ENCODE peak calls at places on chromosomes 13 and 19, in seven cellular contexts. L is PC-3, R is Peyer's patch, Z is fibroblast of lung, W is uterus, H is cardiac muscle cell, T is heart left ventricle. A is an unnamed sample.

GRCh38 chr13:53782400-53783030 is 753.9 kb downstream of the OLFM4 start:
- DNase-seq in W (no peak), T (no peak), R (no peak), H (peak), Z (peak), L (peak), A (no peak)

GRCh38 chr13:76053181-76053580 is 417.1 kb downstream of the LMO7 start:
- DNase-seq in Z (no peak), R (no peak), H (no peak), W (no peak), L (no peak), T (no peak), A (no peak)

GRCh38 chr13:35687336-35687735 is 210.8 kb upstream of the MAB21L1 start:
- DNase-seq in L (no peak), W (no peak), H (no peak), Z (no peak), T (no peak), R (no peak), A (no peak)

GRCh38 chr19:27745978-27746542 is 1466.9 kb downstream of the UQCRFS1 start:
- DNase-seq in R (peak), L (no peak), T (no peak), W (no peak), H (no peak), Z (no peak), A (no peak)

GRCh38 chr13:40974460-40975407 is 44.4 kb downstream of the ELF1 start:
- DNase-seq in T (no peak), R (peak), Z (peak), H (peak), W (no peak), L (peak), A (no peak)

GRCh38 chr19:15101479-15102082 is 5.6 kb upstream of the SYDE1 start:
- DNase-seq in H (peak), T (no peak), W (no peak), L (peak), Z (peak), R (peak), A (no peak)

GRCh38 chr19:42657551-42657950 is 62.8 kb upstream of the CEACAM8 start:
- DNase-seq in H (no peak), R (no peak), L (no peak), W (no peak), Z (peak), T (no peak), A (no peak)

GRCh38 chr13:44231786-44232516 is 141.7 kb upstream of the SERP2 start:
- DNase-seq in L (peak), R (peak), T (peak), W (peak), H (no peak), Z (peak), A (peak)

GRCh38 chr19:45746866-45747265 is 13.6 kb downstream of the MEIOSIN start:
- DNase-seq in R (no peak), Z (no peak), L (no peak), T (no peak), H (no peak), W (no peak), A (no peak)

GRCh38 chr13:42041684-42042035 is 6.8 kb upstream of the DGKH start:
- DNase-seq in H (peak), W (peak), R (peak), T (peak), Z (peak), L (peak), A (peak)

GRCh38 chr13:32734511-32734910 is 148.3 kb downstream of the PDS5B start:
- DNase-seq in H (peak), W (no peak), R (no peak), T (no peak), Z (peak), L (peak), A (no peak)

GRCh38 chr13:66409542-66409941 is 820.6 kb downstream of the PCDH9 start:
- DNase-seq in T (no peak), L (no peak), W (no peak), H (no peak), Z (no peak), R (no peak), A (no peak)

GRCh38 chr13:48412881-48413351 is at the start of gene LPAR6:
- DNase-seq in T (no peak), W (no peak), Z (peak), H (no peak), R (no peak), L (peak), A (peak)

GRCh38 chr19:5225486-5226345 is 114.9 kb downstream of the PTPRS start:
- DNase-seq in W (no peak), H (peak), R (no peak), Z (no peak), T (no peak), L (no peak), A (no peak)

DNA sequence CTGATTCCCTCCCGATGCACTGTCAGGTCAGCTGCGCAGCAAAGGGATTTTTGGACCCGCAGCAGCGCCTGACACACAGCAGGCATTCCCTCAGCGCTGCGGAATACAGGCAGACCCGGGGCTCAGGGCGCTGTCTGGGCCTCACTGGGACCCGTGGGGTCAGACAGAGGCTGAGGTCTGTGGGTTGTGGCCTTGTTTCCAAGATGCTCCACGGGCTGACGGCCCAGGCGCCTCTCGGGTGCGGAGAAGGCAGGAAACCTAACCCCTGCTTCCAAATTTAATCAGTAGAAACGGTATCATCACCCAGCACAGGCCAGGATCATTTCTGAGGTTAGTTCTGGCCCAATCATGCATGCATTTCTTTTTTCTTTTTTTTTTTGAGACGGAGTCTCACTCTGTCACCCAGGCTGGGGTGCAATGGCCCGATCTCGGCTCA is 686 bp upstream of the RNF126 start:
- DNase-seq in T (no peak), W (no peak), Z (no peak), L (no peak), R (no peak), H (no peak), A (no peak)
- H3K27ac ChIP-seq in T (peak), W (peak), Z (peak), L (peak), R (peak), H (peak), A (peak)

DNA sequence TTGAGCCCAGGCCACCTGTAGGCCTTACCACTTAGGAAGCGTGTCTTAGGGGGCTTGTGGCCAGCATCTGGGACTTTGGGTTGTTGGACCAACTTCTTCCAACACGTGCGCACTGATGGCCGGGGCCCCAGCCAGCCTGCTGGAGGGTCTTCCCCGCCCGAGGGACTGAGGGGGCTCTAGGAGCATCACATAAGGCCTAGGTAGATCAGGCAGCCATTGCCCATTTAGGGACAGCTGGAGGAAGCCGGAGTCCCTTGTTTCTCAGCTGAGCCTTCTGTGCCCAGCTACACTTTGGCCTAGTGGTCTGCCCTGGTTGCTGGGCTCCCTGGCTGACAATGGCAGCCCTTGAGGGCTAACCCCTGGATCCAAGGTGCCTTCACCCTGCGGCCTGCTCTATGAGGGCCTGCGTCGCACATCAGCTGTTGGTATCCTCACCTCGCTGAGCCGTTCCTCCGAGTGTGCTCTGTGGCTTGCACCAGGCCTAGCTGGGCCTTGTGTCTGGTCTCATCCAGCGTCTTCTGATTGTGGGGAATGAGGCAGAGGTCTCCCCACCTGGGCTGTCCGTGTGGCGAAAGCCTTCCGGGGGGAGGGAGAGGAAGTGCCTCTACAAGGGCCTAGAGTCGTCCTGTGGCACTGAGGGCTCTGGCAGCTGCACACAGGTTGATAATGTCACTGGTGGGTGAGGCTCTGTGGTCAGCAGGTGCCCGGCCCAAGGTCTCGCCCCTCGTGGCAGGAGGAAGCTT is 1.3 kb downstream of the RAB11B start:
- DNase-seq in Z (no peak), R (no peak), T (no peak), L (no peak), H (no peak), W (no peak), A (peak)
- H3K27ac ChIP-seq in Z (no peak), R (peak), T (peak), L (no peak), H (peak), W (peak), A (peak)

GRCh38 chr19:34269081-34269480 is 14.7 kb downstream of the GARRE1 start:
- DNase-seq in R (no peak), Z (no peak), T (no peak), L (no peak), W (no peak), H (no peak), A (no peak)
- H3K27ac ChIP-seq in R (peak), Z (no peak), T (peak), L (no peak), W (peak), H (peak), A (peak)

DNA sequence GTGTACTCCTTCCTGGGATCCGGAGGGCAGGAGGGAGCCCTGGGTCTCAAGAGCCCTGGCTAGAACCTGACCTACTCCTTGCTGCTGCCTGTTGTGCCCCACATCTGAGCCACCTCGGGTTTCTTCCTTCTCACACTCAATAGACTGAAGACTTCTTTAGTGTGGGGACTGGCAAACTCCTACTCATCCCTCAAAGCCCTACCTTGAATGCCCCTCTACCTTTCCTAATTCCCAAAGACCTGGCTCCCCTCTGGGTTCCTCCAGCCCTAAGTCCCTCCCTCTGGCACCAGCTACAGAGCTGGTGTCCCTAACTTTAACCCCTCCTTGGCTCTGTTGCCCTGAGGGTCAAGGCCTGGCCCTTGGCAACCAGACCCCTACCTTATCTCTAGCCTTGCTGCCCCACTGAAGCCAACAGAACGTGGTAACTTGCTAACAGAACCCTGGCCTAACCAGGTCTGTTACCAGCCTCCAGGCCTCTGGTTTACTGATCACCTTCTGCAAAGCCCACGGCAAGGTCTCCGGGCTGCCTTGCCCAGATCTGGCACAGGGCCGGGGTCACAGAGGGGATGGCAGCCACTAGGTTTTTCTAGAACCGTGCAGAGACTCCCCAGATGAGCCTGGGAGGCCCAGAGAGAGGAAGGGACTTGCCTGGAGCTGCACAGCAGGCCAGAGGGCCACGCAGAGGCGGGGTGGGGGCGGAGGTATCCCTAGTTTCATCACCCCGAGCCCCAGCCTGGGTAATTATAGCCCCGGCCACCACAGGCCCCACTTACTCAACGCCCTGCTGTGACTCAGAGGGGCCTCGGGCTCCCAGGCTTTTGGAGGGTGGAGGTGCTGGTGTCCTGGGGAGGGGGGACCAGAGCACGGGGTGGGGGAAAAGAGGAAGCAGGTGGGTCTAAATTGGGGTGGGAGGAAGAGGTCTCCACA is 15.3 kb downstream of the ZBTB7A start:
- DNase-seq in T (no peak), L (peak), Z (peak), R (peak), H (no peak), W (no peak), A (peak)
- H3K27ac ChIP-seq in T (peak), L (peak), Z (peak), R (peak), H (no peak), W (no peak), A (peak)

GRCh38 chr13:113859311-113860050 is 4.4 kb downstream of the GAS6 start:
- DNase-seq in L (no peak), R (no peak), H (no peak), Z (no peak), W (peak), T (no peak), A (no peak)
- H3K27ac ChIP-seq in L (no peak), R (peak), H (peak), Z (no peak), W (peak), T (no peak), A (no peak)